ENCODE peak calls at places on chromosomes 12 and 14, in nine cellular contexts. R is neural crest cell, X is astrocyte of the spinal cord, F is mammary epithelial cell, P is fibroblast of the aortic adventitia, D is fibroblast of lung, L is right lobe of liver, I is MM.1S, E is transverse colon. Q is an unnamed sample.

GRCh38 chr14:99122521-99123125 is 149.4 kb downstream of the BCL11B start:
- DNase-seq in E (no peak), I (no peak), F (no peak), P (no peak), L (no peak), X (no peak), D (no peak), R (no peak), Q (peak)

GRCh38 chr12:18853570-18854366 is 115.8 kb downstream of the CAPZA3 start:
- DNase-seq in L (no peak), R (no peak), D (no peak), F (no peak), I (no peak), E (no peak), P (no peak), X (no peak), Q (no peak)

GRCh38 chr12:3658327-3659163 is 94.4 kb downstream of the CRACR2A start:
- DNase-seq in D (peak), E (peak), I (no peak), R (peak), L (no peak), F (peak), X (no peak), P (peak), Q (no peak)

GRCh38 chr12:70852416-70853150 is 68.0 kb downstream of the PTPRR start:
- DNase-seq in R (no peak), L (no peak), D (no peak), I (no peak), X (no peak), P (no peak), F (no peak), E (no peak), Q (no peak)

GRCh38 chr12:45205165-45205825 is 10.6 kb upstream of the ANO6 start:
- DNase-seq in P (no peak), L (no peak), I (peak), F (no peak), E (no peak), D (no peak), X (no peak), R (no peak), Q (no peak)

GRCh38 chr14:96245710-96246534 is 10.1 kb upstream of the BDKRB1 start:
- DNase-seq in L (no peak), F (no peak), E (no peak), X (no peak), R (no peak), P (peak), I (no peak), D (no peak), Q (no peak)

GRCh38 chr12:62772556-62772955 is 162.4 kb downstream of the PPM1H start:
- DNase-seq in I (no peak), E (no peak), X (no peak), F (peak), R (no peak), D (no peak), P (peak), L (no peak), Q (no peak)

GRCh38 chr14:77909911-77910310 is 110.0 kb downstream of the ADCK1 start:
- DNase-seq in L (no peak), I (no peak), E (no peak), R (no peak), X (no peak), D (no peak), P (no peak), F (no peak), Q (no peak)

GRCh38 chr12:113573148-113573547 is 101.5 kb upstream of the LHX5 start:
- DNase-seq in F (no peak), E (no peak), I (no peak), D (no peak), P (no peak), R (no peak), L (no peak), X (no peak), Q (no peak)

GRCh38 chr14:101365329-101366158 is 195.8 kb upstream of the DIO3 start:
- DNase-seq in P (no peak), I (no peak), R (no peak), F (no peak), D (peak), E (no peak), X (no peak), L (no peak), Q (peak)

GRCh38 chr14:38420045-38420444 is 164.2 kb upstream of the CLEC14A start:
- DNase-seq in R (no peak), P (peak), L (no peak), X (no peak), F (no peak), E (no peak), I (no peak), D (peak), Q (no peak)

GRCh38 chr14:29851397-29851796 is 76.2 kb downstream of the PRKD1 start:
- DNase-seq in E (no peak), I (no peak), R (no peak), P (no peak), F (no peak), L (no peak), X (peak), D (no peak), Q (no peak)

GRCh38 chr14:59254146-59254910 is 65.9 kb downstream of the DAAM1 start:
- DNase-seq in F (peak), R (no peak), I (no peak), L (no peak), X (peak), D (peak), P (peak), E (peak), Q (no peak)

GRCh38 chr14:57692671-57693070 is 173.2 kb downstream of the SLC35F4 start:
- DNase-seq in P (peak), L (no peak), E (no peak), R (no peak), I (peak), X (peak), D (peak), F (peak), Q (no peak)

GRCh38 chr12:79373896-79374499 is 316.8 kb downstream of the PAWR start:
- DNase-seq in E (no peak), F (peak), D (peak), X (peak), L (no peak), R (peak), I (peak), P (peak), Q (no peak)

GRCh38 chr12:3365416-3366385 is 125.3 kb upstream of the PRMT8 start:
- DNase-seq in L (peak), P (no peak), F (peak), R (no peak), I (no peak), D (no peak), X (no peak), E (no peak), Q (no peak)

GRCh38 chr12:1083888-1084262 is 92.9 kb downstream of the ERC1 start:
- DNase-seq in R (no peak), L (no peak), I (no peak), E (no peak), X (peak), D (peak), P (peak), F (no peak), Q (no peak)

GRCh38 chr14:104461676-104462443 is 117.7 kb upstream of the C14orf180 start:
- DNase-seq in F (no peak), I (no peak), L (no peak), P (no peak), R (peak), E (no peak), D (no peak), X (no peak), Q (peak)

GRCh38 chr12:112964067-112964670 is 14.2 kb upstream of the OAS2 start:
- DNase-seq in X (no peak), D (no peak), R (no peak), E (no peak), I (no peak), L (no peak), P (no peak), F (no peak), Q (peak)

GRCh38 chr14:101110729-101111619 is 207.5 kb upstream of the RTL1 start:
- DNase-seq in R (peak), E (no peak), D (no peak), F (no peak), L (no peak), P (no peak), I (no peak), X (no peak), Q (peak)

GRCh38 chr12:80938397-80938796 is 663 bp upstream of the LIN7A start:
- DNase-seq in I (no peak), R (no peak), P (no peak), X (no peak), L (no peak), D (no peak), E (no peak), F (no peak), Q (no peak)

GRCh38 chr14:50825307-50825706 is 5.7 kb downstream of the NIN start:
- DNase-seq in P (no peak), I (no peak), D (no peak), E (no peak), F (no peak), R (no peak), L (no peak), X (no peak), Q (no peak)
- TF ChIP-seq CTCF in P (no peak), I (no peak), D (no peak), E (no peak), F (no peak), R (no peak), L (no peak), X (no peak), Q (no peak)

DNA sequence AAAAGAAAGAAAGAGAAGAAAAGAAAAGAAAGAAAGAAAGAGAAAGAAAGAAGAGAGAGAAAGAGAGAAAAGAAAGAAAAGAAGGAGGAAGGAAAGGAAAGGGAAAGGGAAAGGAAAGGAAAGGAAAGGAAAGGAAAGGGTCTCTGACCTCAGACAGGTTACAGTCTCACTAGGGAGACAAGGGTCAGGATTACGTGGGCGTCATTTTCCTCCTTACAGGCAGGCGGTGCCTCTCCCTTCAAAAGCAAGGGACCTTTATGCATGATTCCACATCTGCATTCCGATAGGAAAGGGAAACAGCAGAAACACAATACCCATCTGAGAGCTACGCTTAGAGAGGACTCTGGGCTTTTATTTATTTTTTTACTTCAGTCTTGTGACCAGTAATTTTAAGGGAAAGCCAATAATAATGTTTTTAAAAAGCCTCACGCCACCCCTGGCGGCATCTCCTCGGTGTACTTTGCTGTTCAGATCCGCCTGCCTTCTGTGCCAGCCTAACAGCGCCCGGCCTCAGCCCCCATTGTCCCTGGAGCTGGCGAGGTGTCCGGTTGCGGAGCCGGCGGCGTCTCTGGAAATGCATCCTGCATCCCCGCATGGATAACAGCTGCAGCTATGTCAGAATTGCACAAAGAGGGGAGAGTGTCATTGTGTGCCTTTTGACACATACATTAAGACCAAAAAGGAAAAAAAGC is 882 bp upstream of the HIP1R start:
- DNase-seq in R (peak), D (peak), F (peak), E (peak), I (no peak), L (peak), P (peak), X (peak), Q (no peak)
- TF ChIP-seq CTCF in R (peak), D (peak), F (no peak), E (peak), I (peak), L (no peak), P (peak), X (no peak), Q (no peak)

DNA sequence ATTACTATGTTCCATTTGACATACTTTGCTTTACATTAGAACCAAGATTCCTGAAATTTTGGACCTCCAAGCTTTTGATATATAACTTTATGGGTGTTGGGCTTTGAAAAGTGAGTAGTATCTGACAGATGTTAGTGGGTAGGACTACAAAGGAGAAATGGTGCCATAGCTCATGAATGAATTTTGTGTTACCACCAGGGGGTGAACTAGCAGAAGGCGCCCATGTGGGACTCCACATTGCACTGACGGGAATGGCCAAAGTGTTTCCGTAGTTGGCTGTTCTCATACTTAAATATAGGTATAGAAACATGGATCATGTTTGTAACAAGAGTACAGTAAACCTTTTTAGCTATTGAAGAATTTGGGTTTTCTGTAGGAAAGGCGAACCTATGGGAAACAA is 337.5 kb downstream of the FLRT2 start:
- DNase-seq in F (no peak), E (no peak), I (no peak), X (no peak), D (no peak), P (no peak), R (no peak), L (no peak), Q (no peak)
- TF ChIP-seq CTCF in F (no peak), E (no peak), I (no peak), X (peak), D (no peak), P (no peak), R (peak), L (peak), Q (peak)

GRCh38 chr12:47397664-47398281 is 308.1 kb downstream of the RPAP3 start:
- DNase-seq in F (peak), I (peak), E (no peak), X (peak), D (peak), R (no peak), L (no peak), P (peak), Q (no peak)
- TF ChIP-seq CTCF in F (peak), I (peak), E (no peak), X (peak), D (peak), R (peak), L (peak), P (peak), Q (peak)

GRCh38 chr12:89427508-89428156 is 75.3 kb upstream of the DUSP6 start:
- DNase-seq in E (no peak), F (no peak), L (no peak), D (no peak), R (no peak), X (no peak), P (no peak), I (peak), Q (no peak)

GRCh38 chr12:89429539-89429938 is 77.2 kb upstream of the DUSP6 start:
- DNase-seq in E (no peak), P (no peak), D (no peak), F (no peak), X (no peak), R (no peak), L (no peak), I (no peak), Q (no peak)

GRCh38 chr12:89433634-89434033 is 81.3 kb upstream of the DUSP6 start:
- DNase-seq in F (no peak), E (no peak), D (no peak), I (no peak), P (peak), X (peak), R (no peak), L (no peak), Q (no peak)

GRCh38 chr12:89436062-89436461 is 83.8 kb upstream of the DUSP6 start:
- DNase-seq in X (no peak), R (no peak), L (no peak), F (no peak), P (no peak), D (no peak), I (no peak), E (no peak), Q (no peak)

DNA sequence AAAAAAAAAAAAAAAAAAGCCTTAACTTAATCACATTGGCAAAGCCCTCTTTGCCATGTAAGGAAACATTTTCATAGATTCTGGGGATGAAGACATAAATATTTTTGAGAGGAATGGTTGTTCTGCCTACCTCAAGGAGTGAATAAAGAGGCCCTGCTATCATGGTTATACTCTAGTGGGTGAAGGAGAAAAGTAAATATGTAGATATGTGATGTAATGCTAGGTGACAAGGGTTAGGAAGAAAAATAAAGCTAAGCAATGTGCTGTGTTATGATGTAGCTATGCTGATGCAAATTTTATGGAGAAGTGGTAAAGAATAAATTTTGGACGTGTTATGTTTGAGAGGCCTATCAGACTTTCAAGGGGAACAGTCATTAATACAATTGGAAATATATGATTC is 80.1 kb upstream of the DUSP6 start:
- DNase-seq in I (no peak), P (no peak), X (no peak), F (no peak), R (no peak), E (no peak), L (no peak), D (no peak), Q (no peak)
- TF ChIP-seq CTCF in I (no peak), P (no peak), X (no peak), F (no peak), R (no peak), E (no peak), L (no peak), D (no peak), Q (no peak)

GRCh38 chr14:71011479-71011878 is 104.2 kb downstream of the PCNX1 start:
- DNase-seq in F (no peak), P (peak), L (no peak), I (no peak), E (no peak), X (no peak), R (no peak), D (no peak), Q (no peak)
- TF ChIP-seq CTCF in F (peak), P (peak), L (peak), I (no peak), E (no peak), X (peak), R (peak), D (peak), Q (peak)

GRCh38 chr12:119667577-119668314 is at the start of gene PRKAB1:
- DNase-seq in I (peak), F (peak), X (peak), R (peak), P (peak), D (peak), L (peak), E (peak), Q (peak)
- TF ChIP-seq CTCF in I (peak), F (peak), X (peak), R (peak), P (peak), D (peak), L (peak), E (peak), Q (peak)

DNA sequence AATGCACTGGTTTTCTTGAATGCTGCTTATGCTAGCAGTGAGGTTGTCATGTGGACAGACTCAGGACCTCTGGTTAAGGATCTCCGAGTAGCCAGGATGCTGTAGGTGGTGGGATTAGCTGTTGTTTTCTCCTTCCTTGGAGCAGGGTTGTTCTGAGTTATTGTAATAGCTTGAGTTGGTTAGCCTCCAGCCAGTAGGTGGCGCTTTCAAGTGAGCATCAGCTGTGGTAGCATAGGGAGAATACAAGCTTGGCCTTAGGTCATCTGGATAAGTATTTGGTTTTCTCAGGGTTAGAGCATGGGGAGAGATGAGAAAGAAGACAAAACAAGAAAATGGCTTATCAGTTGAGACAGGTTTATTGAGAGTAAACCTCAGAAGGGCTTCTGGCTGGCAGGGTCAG is 299.7 kb upstream of the FBXO33 start:
- DNase-seq in I (no peak), P (no peak), R (no peak), D (no peak), L (no peak), F (no peak), X (no peak), E (no peak), Q (no peak)
- TF ChIP-seq CTCF in I (peak), P (no peak), R (peak), D (no peak), L (peak), F (no peak), X (peak), E (no peak), Q (no peak)

DNA sequence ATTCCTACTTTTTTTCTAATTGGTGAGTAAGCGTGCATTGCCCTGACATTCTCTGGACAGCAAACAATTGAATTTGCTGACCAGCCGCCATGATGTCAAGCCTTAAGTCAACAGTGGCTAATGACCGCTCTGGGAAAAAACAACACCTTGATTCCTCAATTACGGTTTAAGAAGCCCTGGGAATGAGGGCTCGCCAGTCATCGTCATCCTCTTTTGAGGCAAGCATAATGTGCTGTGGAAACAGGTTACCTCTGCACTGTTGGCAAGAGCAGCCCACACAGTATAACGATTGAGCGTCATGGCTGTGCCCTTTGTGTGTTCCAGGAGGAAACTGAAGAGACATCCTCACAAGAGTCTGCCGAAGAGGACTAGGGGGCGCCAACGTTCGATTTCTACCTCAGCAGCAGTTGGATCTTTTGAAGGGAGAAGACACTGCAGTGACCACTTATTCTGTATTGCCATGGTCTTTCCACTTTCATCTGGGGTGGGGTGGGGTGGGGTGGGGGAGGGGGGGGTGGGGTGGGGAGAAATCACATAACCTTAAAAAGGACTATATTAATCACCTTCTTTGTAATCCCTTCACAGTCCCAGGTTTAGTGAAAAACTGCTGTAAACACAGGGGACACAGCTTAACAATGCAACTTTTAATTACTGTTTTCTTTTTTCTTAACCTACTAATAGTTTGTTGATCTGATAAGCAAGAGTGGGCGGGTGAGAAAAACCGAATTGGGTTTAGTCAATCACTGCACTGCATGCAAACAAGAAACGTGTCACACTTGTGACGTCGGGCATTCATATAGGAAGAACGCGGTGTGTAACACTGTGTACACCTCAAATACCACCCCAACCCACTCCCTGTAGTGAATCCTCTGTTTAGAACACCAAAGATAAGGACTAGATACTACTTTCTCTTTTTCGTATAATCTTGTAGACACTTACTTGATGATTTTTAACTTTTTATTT is 138.9 kb downstream of the HMGA2 start:
- DNase-seq in I (peak), R (peak), D (no peak), X (peak), L (peak), P (no peak), E (peak), F (no peak), Q (no peak)
- TF ChIP-seq CTCF in I (no peak), R (peak), D (peak), X (peak), L (peak), P (no peak), E (no peak), F (no peak), Q (no peak)

DNA sequence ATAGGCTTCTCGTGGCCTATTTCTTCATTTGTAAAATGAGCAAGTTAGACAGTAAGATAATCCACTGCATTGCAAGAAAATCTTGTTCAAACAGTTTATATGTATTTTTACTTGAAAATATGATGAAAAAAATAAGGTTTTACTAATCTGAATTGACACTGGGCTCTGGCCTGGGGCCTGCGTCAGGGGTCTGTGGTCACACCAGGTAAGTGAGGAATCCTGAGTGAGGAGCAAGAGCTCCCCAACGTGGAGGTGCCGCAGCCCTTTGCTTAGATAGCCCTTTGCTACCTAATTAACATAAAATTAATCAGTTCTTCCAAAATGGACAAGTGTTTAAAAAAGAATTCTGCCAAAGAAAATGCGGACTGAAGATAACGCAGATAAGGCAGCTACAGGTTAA is 39.1 kb upstream of the STAB2 start:
- DNase-seq in F (no peak), L (no peak), E (no peak), X (no peak), P (no peak), R (no peak), I (no peak), D (no peak), Q (no peak)
- TF ChIP-seq CTCF in F (no peak), L (no peak), E (no peak), X (no peak), P (no peak), R (no peak), I (no peak), D (no peak), Q (no peak)